ENCODE peak calls at places on chromosomes 13 and 19, in ten cellular contexts. Z, F, Q, K, W, R, T, I, D and V are unnamed samples.

GRCh38 chr13:46858776-46859175 is 38.1 kb downstream of the HTR2A start:
- DNase-seq in Z (no peak), F (no peak), Q (no peak), K (no peak), W (no peak), R (no peak), T (no peak), I (no peak), D (no peak), V (no peak)

GRCh38 chr19:15118248-15118647 is 11.0 kb downstream of the SYDE1 start:
- DNase-seq in Z (no peak), F (no peak), Q (no peak), K (no peak), W (no peak), R (no peak), T (no peak), I (no peak), D (no peak), V (no peak)

GRCh38 chr19:49911381-49912145 is 14.9 kb upstream of the IL4I1 start:
- DNase-seq in Z (no peak), F (no peak), Q (no peak), K (no peak), W (no peak), R (no peak), T (peak; percentile 45), I (no peak), D (no peak), V (no peak)

GRCh38 chr13:110183925-110184324 is 123.0 kb downstream of the COL4A1 start:
- DNase-seq in Z (no peak), F (no peak), Q (no peak), K (no peak), W (no peak), R (peak; percentile 5), T (no peak), I (no peak), D (no peak), V (no peak)

GRCh38 chr13:75704942-75705320 is 68.8 kb downstream of the LMO7 start:
- DNase-seq in Z (no peak), F (no peak), Q (peak; percentile 77), K (peak; percentile 73), W (peak; percentile 58), R (no peak), T (no peak), I (no peak), D (no peak), V (peak; percentile 83)

GRCh38 chr19:55605637-55606470 is at the start of gene ZNF865:
- DNase-seq in Z (peak; percentile 77), F (peak; percentile 84), Q (peak; percentile 77), K (peak; percentile 71), W (peak; percentile 87), R (peak; percentile 74), T (peak; percentile 90), I (peak; percentile 87), D (peak; percentile 42), V (peak; percentile 71)

GRCh38 chr13:23320926-23321533 is 112.5 kb downstream of the SACS start:
- DNase-seq in Z (no peak), F (no peak), Q (no peak), K (no peak), W (no peak), R (no peak), T (no peak), I (no peak), D (no peak), V (no peak)

GRCh38 chr13:56424246-56424645 is 716.5 kb upstream of the PRR20A start:
- DNase-seq in Z (no peak), F (no peak), Q (no peak), K (no peak), W (no peak), R (no peak), T (no peak), I (no peak), D (no peak), V (no peak)

GRCh38 chr19:6963937-6964336 is 57.3 kb downstream of the MBD3L2B start:
- DNase-seq in Z (no peak), F (no peak), Q (no peak), K (no peak), W (no peak), R (no peak), T (no peak), I (no peak), D (no peak), V (peak; percentile 13)

GRCh38 chr19:991174-991931 is 7.2 kb downstream of the WDR18 start:
- DNase-seq in Z (no peak), F (no peak), Q (no peak), K (no peak), W (peak; percentile 78), R (peak; percentile 39), T (peak; percentile 53), I (no peak), D (no peak), V (no peak)

GRCh38 chr13:67228031-67228430 is 2.1 kb downstream of the PCDH9 start:
- DNase-seq in Z (no peak), F (no peak), Q (no peak), K (no peak), W (no peak), R (no peak), T (no peak), I (no peak), D (no peak), V (no peak)

GRCh38 chr13:89361909-89362308 is 1690.7 kb downstream of the SLITRK5 start:
- DNase-seq in Z (no peak), F (peak; percentile 18), Q (no peak), K (no peak), W (no peak), R (no peak), T (peak; percentile 54), I (no peak), D (no peak), V (no peak)

GRCh38 chr19:11480927-11481776 is at the start of gene ELAVL3:
- DNase-seq in Z (no peak), F (peak; percentile 69), Q (no peak), K (no peak), W (no peak), R (no peak), T (no peak), I (no peak), D (peak; percentile 68), V (no peak)

GRCh38 chr19:6064016-6064702 is 46.1 kb downstream of the RFX2 start:
- DNase-seq in Z (no peak), F (no peak), Q (no peak), K (no peak), W (peak; percentile 2), R (no peak), T (no peak), I (no peak), D (no peak), V (peak; percentile 9)

GRCh38 chr13:32748305-32748704 is 162.1 kb downstream of the PDS5B start:
- DNase-seq in Z (no peak), F (no peak), Q (no peak), K (no peak), W (no peak), R (no peak), T (no peak), I (no peak), D (no peak), V (no peak)

GRCh38 chr13:110327036-110327790 is 20.1 kb downstream of the COL4A2 start:
- DNase-seq in Z (no peak), F (no peak), Q (no peak), K (no peak), W (no peak), R (no peak), T (no peak), I (no peak), D (no peak), V (peak; percentile 52)

GRCh38 chr19:38850976-38851621 is 1.3 kb upstream of the HNRNPL start:
- DNase-seq in Z (peak; percentile 44), F (no peak), Q (no peak), K (peak; percentile 30), W (peak; percentile 66), R (no peak), T (no peak), I (no peak), D (no peak), V (peak; percentile 37)

GRCh38 chr19:55644842-55645511 is 1.5 kb downstream of the ZNF581 start:
- DNase-seq in Z (no peak), F (no peak), Q (no peak), K (no peak), W (no peak), R (no peak), T (no peak), I (no peak), D (no peak), V (no peak)

GRCh38 chr19:37999309-38000213 is 92.6 kb downstream of the SIPA1L3 start:
- DNase-seq in Z (peak; percentile 55), F (no peak), Q (no peak), K (no peak), W (no peak), R (peak; percentile 99), T (peak; percentile 97), I (peak; percentile 78), D (no peak), V (peak; percentile 20)

GRCh38 chr19:19304186-19304975 is 15.9 kb downstream of the SUGP1 start:
- DNase-seq in Z (peak; percentile 59), F (no peak), Q (no peak), K (no peak), W (no peak), R (no peak), T (peak; percentile 4), I (no peak), D (no peak), V (no peak)

GRCh38 chr19:8438236-8438635 is 6.5 kb upstream of the HNRNPM start:
- DNase-seq in Z (no peak), F (no peak), Q (no peak), K (no peak), W (no peak), R (no peak), T (no peak), I (no peak), D (no peak), V (no peak)

GRCh38 chr13:65843314-65843731 is 1386.8 kb downstream of the PCDH9 start:
- DNase-seq in Z (no peak), F (no peak), Q (no peak), K (no peak), W (no peak), R (no peak), T (no peak), I (no peak), D (no peak), V (no peak)

GRCh38 chr13:42056146-42056545 is 7.7 kb downstream of the DGKH start:
- DNase-seq in Z (no peak), F (no peak), Q (no peak), K (no peak), W (no peak), R (no peak), T (no peak), I (no peak), D (no peak), V (no peak)

GRCh38 chr19:50496189-50497029 is 14.6 kb downstream of the JOSD2 start:
- DNase-seq in Z (peak; percentile 71), F (no peak), Q (no peak), K (no peak), W (no peak), R (no peak), T (no peak), I (no peak), D (no peak), V (peak; percentile 60)

GRCh38 chr19:35712529-35712909 is 5.3 kb upstream of the KMT2B start:
- DNase-seq in Z (no peak), F (no peak), Q (no peak), K (no peak), W (no peak), R (no peak), T (no peak), I (no peak), D (no peak), V (no peak)

GRCh38 chr19:56765107-56765506 is 75.4 kb downstream of the PEG3 start:
- DNase-seq in Z (peak; percentile 58), F (no peak), Q (peak; percentile 30), K (peak; percentile 70), W (no peak), R (no peak), T (no peak), I (no peak), D (no peak), V (peak; percentile 49)

GRCh38 chr19:49336482-49337266 is 1.5 kb downstream of the CD37 start:
- DNase-seq in Z (no peak), F (no peak), Q (no peak), K (no peak), W (peak; percentile 21), R (no peak), T (no peak), I (no peak), D (no peak), V (no peak)

GRCh38 chr19:3094638-3095374 is 644 bp downstream of the GNA11 start:
- DNase-seq in Z (no peak), F (no peak), Q (no peak), K (no peak), W (no peak), R (peak; percentile 24), T (peak; percentile 17), I (no peak), D (no peak), V (peak; percentile 33)